ENCODE peak calls at places on chromosome 15, in five cellular contexts. V, D, Z, R and C are unnamed samples. For H3K36me3 and H3K4me1, the result is how much of the 10 kb centered on the place peaks cover.

GRCh38 chr15:101288905-101289513 is 6.0 kb downstream of the SNRPA1 start:
- DNase-seq in V (no peak), D (peak), Z (peak), R (no peak), C (no peak)

GRCh38 chr15:86624261-86625036 is 544.8 kb downstream of the AGBL1 start:
- DNase-seq in V (peak), D (peak), Z (peak), R (peak), C (no peak)

GRCh38 chr15:62606376-62607164 is 436.0 kb upstream of the TPM1 start:
- DNase-seq in V (no peak), D (no peak), Z (no peak), R (no peak), C (no peak)

GRCh38 chr15:43133429-43134156 is at the start of gene TMEM62:
- DNase-seq in V (peak), D (peak), Z (peak), R (peak), C (peak)

GRCh38 chr15:25762015-25762662 is 101.0 kb downstream of the ATP10A start:
- DNase-seq in V (no peak), D (no peak), Z (no peak), R (no peak), C (peak)

GRCh38 chr15:81279621-81280051 is 44.3 kb downstream of the STARD5 start:
- DNase-seq in V (no peak), D (peak), Z (no peak), R (no peak), C (no peak)

GRCh38 chr15:43974852-43975251 is 148.1 kb downstream of the WDR76 start:
- DNase-seq in V (peak), D (no peak), Z (peak), R (no peak), C (no peak)

GRCh38 chr15:45449878-45450277 is 71.5 kb upstream of the GATM start:
- DNase-seq in V (no peak), D (peak), Z (no peak), R (no peak), C (peak)

GRCh38 chr15:52183562-52184173 is 7.5 kb downstream of the GNB5 start:
- DNase-seq in V (no peak), D (peak), Z (peak), R (peak), C (peak)

GRCh38 chr15:38678291-38678690 is 113.7 kb upstream of the RASGRP1 start:
- DNase-seq in V (no peak), D (no peak), Z (no peak), R (no peak), C (no peak)

GRCh38 chr15:29270169-29270955 is 740 bp upstream of the NSMCE3 start:
- DNase-seq in V (no peak), D (peak), Z (peak), R (no peak), C (no peak)

GRCh38 chr15:82805994-82806406 is at the start of gene FSD2:
- DNase-seq in V (peak), D (no peak), Z (peak), R (no peak), C (no peak)

GRCh38 chr15:61051570-61052031 is 177.5 kb downstream of the RORA start:
- DNase-seq in V (peak), D (peak), Z (peak), R (peak), C (no peak)

GRCh38 chr15:60772395-60773120 is 293.6 kb upstream of the ICE2 start:
- DNase-seq in V (no peak), D (no peak), Z (no peak), R (no peak), C (no peak)

GRCh38 chr15:50940506-50940905 is 32.0 kb downstream of the AP4E1 start:
- DNase-seq in V (no peak), D (no peak), Z (no peak), R (no peak), C (no peak)

GRCh38 chr15:35445891-35446290 is 100.1 kb downstream of the DPH6 start:
- DNase-seq in V (no peak), D (no peak), Z (no peak), R (no peak), C (no peak)

GRCh38 chr15:60126661-60127060 is 122.5 kb downstream of the FOXB1 start:
- DNase-seq in V (no peak), D (no peak), Z (no peak), R (no peak), C (no peak)

DNA sequence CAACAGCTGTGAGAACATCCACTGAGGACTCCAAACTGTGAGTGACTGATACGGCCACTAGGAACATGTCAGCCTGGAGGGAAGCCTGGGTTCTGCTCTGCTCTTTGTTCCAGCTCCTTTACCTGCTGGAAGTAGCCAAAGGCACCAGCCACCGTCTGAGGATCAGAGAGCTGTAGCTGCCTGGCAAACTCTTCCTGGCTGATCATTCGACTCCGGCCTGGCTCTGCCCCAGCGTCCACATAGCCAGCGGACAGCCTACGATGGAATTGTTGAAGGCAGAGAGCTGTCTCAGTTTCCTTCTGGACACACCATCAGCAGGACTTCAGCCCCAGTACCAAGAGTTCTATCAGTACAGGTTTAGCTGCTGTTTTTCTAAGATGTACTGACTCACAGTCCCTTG is 5.7 kb downstream of the LPCAT4 start:
- DNase-seq in V (no peak), D (no peak), Z (no peak), R (no peak), C (no peak)
- H3K36me3 ChIP-seq in V (under half), D (under half), Z (half or more), R (under half), C (under half)

GRCh38 chr15:65083262-65083701 is 6.7 kb downstream of the KBTBD13 start:
- DNase-seq in V (no peak), D (no peak), Z (no peak), R (no peak), C (no peak)
- H3K4me1 ChIP-seq in V (half or more), D (under half), Z (under half), R (under half), C (under half)

DNA sequence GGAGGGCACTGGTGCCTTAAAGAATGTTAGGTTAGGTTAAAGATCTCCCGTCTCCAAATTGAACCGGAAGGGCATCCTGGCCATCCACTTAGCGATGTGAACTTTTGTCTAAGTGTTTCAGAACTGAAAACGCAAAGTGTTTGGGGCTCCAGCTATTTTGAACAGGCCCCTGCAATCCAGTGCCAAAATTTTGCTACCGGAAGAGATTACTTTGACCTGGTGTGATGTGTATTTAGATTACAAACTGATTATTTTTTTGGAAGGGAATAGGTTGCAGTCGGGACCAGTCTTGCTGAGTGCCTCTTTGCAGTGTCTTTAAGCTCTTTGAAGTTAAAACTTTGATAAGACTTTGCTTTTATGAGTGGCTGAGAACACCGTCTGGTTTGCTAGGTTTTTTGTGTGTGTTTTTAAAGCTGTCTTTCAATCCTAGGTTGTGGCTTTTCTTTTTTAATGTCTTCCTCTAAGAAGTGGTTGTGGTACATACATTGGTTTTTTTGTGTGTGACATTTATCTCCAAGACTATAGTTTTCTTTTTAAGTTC is 179.6 kb downstream of the OR4M2 start:
- DNase-seq in V (no peak), D (no peak), Z (no peak), R (no peak), C (no peak)
- H3K4me3 ChIP-seq in V (no peak), D (no peak), Z (no peak), R (no peak), C (no peak)

GRCh38 chr15:99167640-99168039 is 62.8 kb downstream of the SYNM start:
- DNase-seq in V (no peak), D (no peak), Z (no peak), R (no peak), C (no peak)

GRCh38 chr15:99172171-99172570 is 67.3 kb downstream of the SYNM start:
- DNase-seq in V (no peak), D (no peak), Z (no peak), R (no peak), C (no peak)

GRCh38 chr15:99168601-99169580 is 64.0 kb downstream of the SYNM start:
- DNase-seq in V (no peak), D (no peak), Z (peak), R (no peak), C (no peak)

GRCh38 chr15:99170476-99171065 is 65.7 kb downstream of the SYNM start:
- DNase-seq in V (no peak), D (no peak), Z (no peak), R (no peak), C (no peak)

GRCh38 chr15:99169769-99170311 is 65.0 kb downstream of the SYNM start:
- DNase-seq in V (no peak), D (no peak), Z (no peak), R (peak), C (no peak)
- H3K36me3 ChIP-seq in V (under half), D (under half), Z (under half), R (under half), C (half or more)

GRCh38 chr15:31362886-31363285 is 36.3 kb downstream of the KLF13 start:
- DNase-seq in V (no peak), D (no peak), Z (no peak), R (no peak), C (no peak)
- H3K4me1 ChIP-seq in V (half or more), D (half or more), Z (half or more), R (under half), C (half or more)

GRCh38 chr15:78538358-78538757 is 1.9 kb upstream of the PSMA4 start:
- DNase-seq in V (no peak), D (no peak), Z (no peak), R (no peak), C (no peak)

GRCh38 chr15:78540955-78541743 is 905 bp downstream of the PSMA4 start:
- DNase-seq in V (no peak), D (peak), Z (peak), R (no peak), C (no peak)

GRCh38 chr15:78540135-78540954 is at the start of gene PSMA4:
- DNase-seq in V (peak), D (peak), Z (peak), R (peak), C (peak)

GRCh38 chr15:78542647-78543046 is 2.4 kb downstream of the PSMA4 start:
- DNase-seq in V (no peak), D (no peak), Z (no peak), R (no peak), C (no peak)

GRCh38 chr15:78541744-78542034 is 1.4 kb downstream of the PSMA4 start:
- DNase-seq in V (no peak), D (no peak), Z (no peak), R (no peak), C (no peak)
- H3K4me3 ChIP-seq in V (peak), D (no peak), Z (peak), R (peak), C (peak)

GRCh38 chr15:63672369-63672768 is 75.2 kb downstream of the FBXL22 start:
- DNase-seq in V (no peak), D (no peak), Z (no peak), R (no peak), C (no peak)
- H3K36me3 ChIP-seq in V (under half), D (under half), Z (half or more), R (under half), C (half or more)

GRCh38 chr15:73937313-73937695 is 11.0 kb downstream of the LOXL1 start:
- DNase-seq in V (no peak), D (no peak), Z (no peak), R (no peak), C (no peak)

GRCh38 chr15:73936181-73936580 is 9.9 kb downstream of the LOXL1 start:
- DNase-seq in V (no peak), D (no peak), Z (no peak), R (peak), C (no peak)

GRCh38 chr15:73936588-73937312 is 10.5 kb downstream of the LOXL1 start:
- DNase-seq in V (no peak), D (no peak), Z (no peak), R (no peak), C (no peak)

GRCh38 chr15:73934281-73934680 is 8.0 kb downstream of the LOXL1 start:
- DNase-seq in V (no peak), D (no peak), Z (no peak), R (no peak), C (no peak)

GRCh38 chr15:73935547-73935946 is 9.3 kb downstream of the LOXL1 start:
- DNase-seq in V (no peak), D (no peak), Z (no peak), R (no peak), C (no peak)
- H3K4me1 ChIP-seq in V (under half), D (under half), Z (under half), R (under half), C (under half)

GRCh38 chr15:73366766-73367623 is 1.8 kb downstream of the HCN4 start:
- DNase-seq in V (peak), D (no peak), Z (no peak), R (no peak), C (no peak)

GRCh38 chr15:73368301-73369072 is at the start of gene HCN4:
- DNase-seq in V (no peak), D (peak), Z (no peak), R (no peak), C (no peak)

GRCh38 chr15:73370151-73370550 is 1.4 kb upstream of the HCN4 start:
- DNase-seq in V (no peak), D (no peak), Z (no peak), R (no peak), C (no peak)

GRCh38 chr15:73367624-73368300 is 996 bp downstream of the HCN4 start:
- DNase-seq in V (no peak), D (no peak), Z (no peak), R (no peak), C (no peak)

GRCh38 chr15:73369073-73369694 is 426 bp upstream of the HCN4 start:
- DNase-seq in V (no peak), D (no peak), Z (no peak), R (no peak), C (no peak)
- H3K4me3 ChIP-seq in V (peak), D (no peak), Z (no peak), R (no peak), C (peak)